ENCODE peak calls at places on chromosomes 11 and 22, in nine cellular contexts. T is kidney, R is ovary, Q is PC-3, J is hepatocyte, B is lower lobe of right lung, K is colonic mucosa, E is breast epithelium, C is neural progenitor cell. G is an unnamed sample.

GRCh38 chr22:21443057-21443734 is 24.0 kb upstream of the TMEM191C start:
- DNase-seq in T (peak; percentile 60), R (peak; percentile 14), Q (no peak), J (no peak), B (peak; percentile 41), K (no peak), E (peak; percentile 49), C (peak; percentile 4), G (no peak)

GRCh38 chr22:50562523-50563409 is at the start of gene SYCE3:
- DNase-seq in T (peak; percentile 99), R (peak; percentile 96), Q (peak; percentile 92), J (peak; percentile 99), B (peak; percentile 99), K (peak; percentile 99), E (peak; percentile 99), C (peak; percentile 99), G (peak; percentile 87)

GRCh38 chr11:105177658-105178057 is 38.1 kb upstream of the CARD18 start:
- DNase-seq in T (no peak), R (no peak), Q (peak; percentile 51), J (no peak), B (no peak), K (no peak), E (no peak), C (no peak), G (no peak)

GRCh38 chr11:76215946-76216345 is 9.6 kb upstream of the WNT11 start:
- DNase-seq in T (peak; percentile 21), R (no peak), Q (no peak), J (no peak), B (peak; percentile 28), K (no peak), E (no peak), C (no peak), G (no peak)

GRCh38 chr22:24367841-24368240 is 59.6 kb upstream of the ADORA2A start:
- DNase-seq in T (no peak), R (no peak), Q (peak; percentile 38), J (no peak), B (no peak), K (no peak), E (no peak), C (no peak), G (no peak)

GRCh38 chr11:74001822-74002286 is 7.0 kb downstream of the UCP3 start:
- DNase-seq in T (no peak), R (no peak), Q (no peak), J (no peak), B (no peak), K (no peak), E (no peak), C (no peak), G (no peak)

GRCh38 chr11:117820071-117820470 is 4.5 kb downstream of the FXYD2 start:
- DNase-seq in T (peak; percentile 85), R (no peak), Q (no peak), J (no peak), B (no peak), K (peak; percentile 75), E (no peak), C (no peak), G (no peak)

GRCh38 chr11:86955674-86956522 is 703 bp upstream of the FZD4 start:
- DNase-seq in T (peak; percentile 95), R (peak; percentile 87), Q (peak; percentile 83), J (peak; percentile 93), B (peak; percentile 86), K (peak; percentile 79), E (peak; percentile 84), C (peak; percentile 93), G (peak; percentile 44)

GRCh38 chr22:38074181-38075104 is 9.5 kb downstream of the SLC16A8 start:
- DNase-seq in T (peak; percentile 63), R (no peak), Q (no peak), J (no peak), B (no peak), K (no peak), E (no peak), C (peak; percentile 67), G (no peak)

GRCh38 chr22:20619042-20619892 is 111.9 kb downstream of the MED15 start:
- DNase-seq in T (no peak), R (no peak), Q (no peak), J (no peak), B (no peak), K (no peak), E (no peak), C (no peak), G (no peak)

GRCh38 chr11:13051257-13051656 is 42.1 kb downstream of the RASSF10 start:
- DNase-seq in T (no peak), R (no peak), Q (peak; percentile 46), J (no peak), B (no peak), K (no peak), E (no peak), C (no peak), G (no peak)

GRCh38 chr11:125892994-125893393 is 5.5 kb downstream of the HYLS1 start:
- DNase-seq in T (no peak), R (no peak), Q (peak; percentile 53), J (no peak), B (no peak), K (no peak), E (no peak), C (no peak), G (no peak)

GRCh38 chr11:48108231-48109045 is 108.2 kb upstream of the OR4B1 start:
- DNase-seq in T (no peak), R (no peak), Q (no peak), J (no peak), B (no peak), K (no peak), E (no peak), C (no peak), G (no peak)

GRCh38 chr11:122069946-122070345 is 46.1 kb downstream of the BLID start:
- DNase-seq in T (peak; percentile 67), R (peak; percentile 25), Q (peak; percentile 38), J (peak; percentile 79), B (peak; percentile 66), K (no peak), E (no peak), C (peak; percentile 82), G (peak; percentile 35)

DNA sequence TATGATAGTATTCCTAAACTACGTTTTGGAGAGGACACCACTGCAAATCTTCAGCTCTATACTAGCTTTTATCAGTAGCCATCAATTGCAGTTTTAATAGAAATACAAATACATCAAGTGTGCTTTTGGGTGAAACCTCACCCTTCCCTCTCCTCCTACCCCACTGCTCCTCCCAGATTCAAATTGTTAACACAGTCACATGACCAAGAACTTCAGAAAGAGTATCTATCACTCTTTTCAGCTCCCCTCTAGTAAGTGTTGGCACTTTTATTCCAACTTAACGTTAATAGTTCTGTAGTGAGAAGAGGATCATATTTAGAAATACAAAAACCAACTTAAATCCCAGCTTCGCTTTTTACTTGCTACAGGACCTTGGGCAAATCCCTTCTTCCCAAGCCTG is 17.0 kb downstream of the RRAS2 start:
- DNase-seq in T (no peak), R (no peak), Q (no peak), J (no peak), B (no peak), K (no peak), E (no peak), C (no peak), G (no peak)
- H3K4me1 ChIP-seq in T (no peaks in the 10 kb centered on the region), R (peaks cover 8% of the 10 kb centered on the region), Q (peaks cover 24% of the 10 kb centered on the region), J (peaks cover 3% of the 10 kb centered on the region), B (peaks cover 9% of the 10 kb centered on the region), K (no peaks in the 10 kb centered on the region), E (no peaks in the 10 kb centered on the region), C (peaks cover 20% of the 10 kb centered on the region), G (no peaks in the 10 kb centered on the region)

GRCh38 chr11:133134561-133135173 is 397.6 kb downstream of the OPCML start:
- DNase-seq in T (no peak), R (no peak), Q (peak; percentile 30), J (peak; percentile 79), B (peak; percentile 67), K (peak; percentile 52), E (no peak), C (peak; percentile 80), G (no peak)
- TF ChIP-seq CTCF in T (peak; percentile 81), R (no peak), Q (peak; percentile 71), J (peak; percentile 82), B (peak; percentile 86), K (peak; percentile 66), E (peak; percentile 60), C (peak; percentile 96), G (peak; percentile 60)

GRCh38 chr22:25728064-25728463 is 13.9 kb upstream of the MYO18B start:
- DNase-seq in T (no peak), R (no peak), Q (no peak), J (no peak), B (no peak), K (no peak), E (no peak), C (no peak), G (no peak)
- H3K4me1 ChIP-seq in T (no peaks in the 10 kb centered on the region), R (no peaks in the 10 kb centered on the region), Q (no peaks in the 10 kb centered on the region), J (no peaks in the 10 kb centered on the region), B (no peaks in the 10 kb centered on the region), K (no peaks in the 10 kb centered on the region), E (no peaks in the 10 kb centered on the region), C (no peaks in the 10 kb centered on the region), G (no peaks in the 10 kb centered on the region)

GRCh38 chr11:80317612-80318011 is 876.8 kb upstream of the TENM4 start:
- DNase-seq in T (no peak), R (no peak), Q (no peak), J (no peak), B (no peak), K (peak; percentile 17), E (no peak), C (no peak), G (no peak)

GRCh38 chr11:80315263-80315662 is 874.4 kb upstream of the TENM4 start:
- DNase-seq in T (no peak), R (no peak), Q (no peak), J (no peak), B (no peak), K (no peak), E (no peak), C (no peak), G (no peak)

GRCh38 chr11:80320226-80320625 is 879.4 kb upstream of the TENM4 start:
- DNase-seq in T (no peak), R (no peak), Q (no peak), J (no peak), B (no peak), K (no peak), E (no peak), C (no peak), G (no peak)

DNA sequence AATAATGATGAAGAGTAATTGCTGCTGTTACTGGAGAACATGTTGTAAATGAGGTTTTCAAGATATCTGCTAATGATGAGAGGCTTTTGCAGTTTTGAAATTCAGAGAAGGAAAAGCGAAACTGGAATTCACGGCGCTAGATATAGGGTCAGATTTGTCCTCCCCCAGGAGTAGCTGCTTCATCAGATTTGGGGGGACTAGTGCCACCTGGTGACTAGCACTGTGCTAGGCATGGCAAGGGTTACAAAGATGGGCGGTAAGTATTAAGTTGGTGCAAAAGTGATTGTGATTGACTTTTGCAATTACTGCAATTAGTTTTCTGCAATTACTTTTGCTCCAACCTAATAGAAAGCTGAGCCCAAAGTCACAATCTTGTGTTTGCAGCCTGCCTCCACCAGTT is 879.9 kb upstream of the TENM4 start:
- DNase-seq in T (no peak), R (no peak), Q (peak; percentile 23), J (no peak), B (no peak), K (no peak), E (no peak), C (no peak), G (no peak)
- TF ChIP-seq CTCF in T (no peak), R (no peak), Q (peak; percentile 64), J (peak; percentile 4), B (no peak), K (no peak), E (no peak), C (peak; percentile 42), G (no peak)

GRCh38 chr11:985848-986247 is 50.7 kb downstream of the MUC6 start:
- DNase-seq in T (no peak), R (no peak), Q (no peak), J (no peak), B (no peak), K (no peak), E (no peak), C (no peak), G (no peak)
- H3K4me1 ChIP-seq in T (peaks cover 13% of the 10 kb centered on the region), R (no peaks in the 10 kb centered on the region), Q (no peaks in the 10 kb centered on the region), J (no peaks in the 10 kb centered on the region), B (peaks cover 38% of the 10 kb centered on the region), K (peaks cover 4% of the 10 kb centered on the region), E (no peaks in the 10 kb centered on the region), C (no peaks in the 10 kb centered on the region), G (peaks cover 1% of the 10 kb centered on the region)

G was measured in ascending aorta.